ENCODE peak calls at places on chromosome 19, in seven cellular contexts. F is HEK293T, N is NCI-H1930, K is right atrium auricular region, T is astrocyte of the cerebellum, Y is testis, C is NCI-H2081. L is an unnamed sample.

GRCh38 chr19:5155586-5156210 is 184.9 kb downstream of the PTPRS start:
- DNase-seq in F (no peak), C (no peak), K (no peak), T (no peak), N (no peak), Y (no peak), L (no peak)

GRCh38 chr19:14347999-14348889 is 33.0 kb upstream of the ADGRE5 start:
- DNase-seq in T (no peak), C (peak), N (no peak), Y (peak), F (peak), K (peak), L (peak)

GRCh38 chr19:17125052-17125727 is 49.6 kb downstream of the MYO9B start:
- DNase-seq in K (no peak), N (no peak), F (no peak), C (no peak), Y (no peak), T (no peak), L (no peak)

GRCh38 chr19:43152217-43152616 is 34.1 kb downstream of the PSG5 start:
- DNase-seq in Y (no peak), F (no peak), N (no peak), K (no peak), C (no peak), T (no peak), L (no peak)

GRCh38 chr19:51692065-51692915 is 840 bp upstream of the SPACA6 start:
- DNase-seq in K (peak), C (no peak), N (no peak), T (no peak), F (no peak), Y (peak), L (no peak)

GRCh38 chr19:7916137-7916907 is 1.7 kb downstream of the TGFBR3L start:
- DNase-seq in N (no peak), F (no peak), C (peak), T (no peak), K (no peak), Y (no peak), L (peak)

GRCh38 chr19:15652559-15653278 is 12.0 kb downstream of the CYP4F3 start:
- DNase-seq in Y (no peak), N (no peak), T (no peak), C (no peak), K (no peak), F (no peak), L (no peak)

GRCh38 chr19:14393303-14393702 is 12.1 kb downstream of the ADGRE5 start:
- DNase-seq in Y (no peak), K (no peak), N (no peak), F (no peak), T (no peak), C (no peak), L (no peak)

GRCh38 chr19:45446295-45446694 is 21.5 kb upstream of the FOSB start:
- DNase-seq in F (no peak), T (no peak), N (no peak), K (no peak), Y (no peak), C (no peak), L (no peak)